ENCODE peak calls at places on chromosome 11, in eight cellular contexts. X is T-helper 2 cell; S is GM04503; I is stimulated activated naive B cell treated with anti-CD40 and anti-IgM and Interleukin-4, amounts not matched to agents 10 μg/mL and 1 μg/mL and 100 μg/mL, for 72 hours; A is stimulated activated naive CD8-positive, alpha-beta T cell treated with anti-CD3 and anti-CD28 coated beads, Interleukin-15, amount 100 ng/mL, for 72 hours; T is neural crest cell; K is T follicular helper cell; C is NCI-H1092 treated with DMSO at 0.1 percent for 48 hours. F is an unnamed sample.

GRCh38 chr11:19225599-19225998 is 15.1 kb downstream of the E2F8 start:
- DNase-seq in K (no peak), A (no peak), S (no peak), T (no peak), I (no peak), C (no peak), X (no peak), F (no peak)

GRCh38 chr11:83151274-83151977 is 5.5 kb upstream of the PCF11 start:
- DNase-seq in S (no peak), T (no peak), A (no peak), I (no peak), C (no peak), X (no peak), K (no peak), F (no peak)

GRCh38 chr11:121210445-121210970 is 82.1 kb upstream of the SC5D start:
- DNase-seq in S (no peak), I (no peak), X (no peak), T (no peak), C (no peak), A (no peak), K (no peak), F (no peak)

GRCh38 chr11:33478111-33478573 is 221.0 kb downstream of the HIPK3 start:
- DNase-seq in K (no peak), I (peak), T (no peak), S (no peak), A (no peak), C (peak), X (no peak), F (no peak)

GRCh38 chr11:28400236-28401100 is 292.3 kb downstream of the METTL15 start:
- DNase-seq in I (no peak), X (no peak), K (no peak), A (no peak), S (no peak), C (no peak), T (no peak), F (no peak)

GRCh38 chr11:126929186-126930085 is 71.1 kb downstream of the KIRREL3 start:
- DNase-seq in T (no peak), A (no peak), S (peak), I (no peak), K (no peak), X (no peak), C (no peak), F (no peak)

GRCh38 chr11:6841694-6842093 is 3.8 kb upstream of the OR10A5 start:
- DNase-seq in C (no peak), T (no peak), S (no peak), X (no peak), K (no peak), I (no peak), A (no peak), F (no peak)

GRCh38 chr11:107752954-107753822 is 41.3 kb upstream of the SLN start:
- DNase-seq in T (no peak), K (no peak), I (no peak), X (no peak), A (no peak), C (no peak), S (no peak), F (no peak)

GRCh38 chr11:47233989-47234668 is 14.5 kb downstream of the ACP2 start:
- DNase-seq in A (no peak), T (no peak), K (no peak), X (no peak), S (peak), C (peak), I (no peak), F (peak)

GRCh38 chr11:17076517-17077239 is 789 bp downstream of the RPS13 start:
- DNase-seq in K (no peak), S (no peak), X (no peak), I (no peak), T (no peak), C (no peak), A (no peak), F (no peak)

GRCh38 chr11:34349882-34350281 is 7.9 kb downstream of the ABTB2 start:
- DNase-seq in C (no peak), S (no peak), I (no peak), T (no peak), A (no peak), X (no peak), K (no peak), F (no peak)

GRCh38 chr11:77630311-77630710 is 7.3 kb downstream of the CLNS1A start:
- DNase-seq in A (no peak), C (no peak), K (no peak), S (no peak), X (no peak), I (no peak), T (no peak), F (no peak)

GRCh38 chr11:121654506-121655480 is 202.0 kb upstream of the SORL1-AS1 start:
- DNase-seq in X (no peak), T (no peak), K (no peak), A (no peak), C (peak), S (no peak), I (no peak), F (no peak)

GRCh38 chr11:89205378-89205777 is 27.7 kb downstream of the TYR start:
- DNase-seq in X (no peak), C (no peak), A (no peak), K (no peak), T (no peak), S (no peak), I (no peak), F (no peak)

GRCh38 chr11:3159296-3160190 is 5.6 kb downstream of the OSBPL5 start:
- DNase-seq in I (no peak), C (peak), T (no peak), S (no peak), K (no peak), X (no peak), A (no peak), F (no peak)

GRCh38 chr11:45079943-45080719 is 66.3 kb upstream of the PRDM11 start:
- DNase-seq in X (peak), C (no peak), T (no peak), I (peak), S (no peak), K (peak), A (peak), F (no peak)

GRCh38 chr11:129846508-129847335 is 31.1 kb downstream of the TMEM45B start:
- DNase-seq in S (peak), C (no peak), I (no peak), T (no peak), X (no peak), K (no peak), A (no peak), F (peak)

GRCh38 chr11:117424781-117425180 is 97.1 kb downstream of the CEP164 start:
- DNase-seq in A (no peak), T (no peak), I (no peak), C (peak), S (peak), X (no peak), K (no peak), F (no peak)

GRCh38 chr11:95863486-95864140 is 60.3 kb downstream of the MTMR2 start:
- DNase-seq in I (no peak), K (no peak), S (no peak), C (no peak), X (no peak), T (no peak), A (no peak), F (peak)

GRCh38 chr11:135075740-135076139 is 663.7 kb upstream of the B3GAT1 start:
- DNase-seq in X (peak), S (no peak), C (no peak), T (peak), I (peak), A (peak), K (peak), F (no peak)

GRCh38 chr11:5243845-5244180 is 5.8 kb downstream of the HBG1 start:
- DNase-seq in T (no peak), X (no peak), A (no peak), I (no peak), K (no peak), S (no peak), C (no peak), F (no peak)

GRCh38 chr11:2207773-2208621 is 36.4 kb upstream of the TH start:
- DNase-seq in T (no peak), I (no peak), X (no peak), K (no peak), A (peak), S (no peak), C (no peak), F (no peak)

GRCh38 chr11:114774599-114775365 is 96.5 kb downstream of the NXPE2 start:
- DNase-seq in C (peak), K (no peak), X (no peak), S (no peak), I (no peak), A (peak), T (peak), F (no peak)

GRCh38 chr11:20963596-20963995 is 294.2 kb downstream of the NELL1 start:
- DNase-seq in I (no peak), C (no peak), X (no peak), A (no peak), T (no peak), K (no peak), S (no peak), F (no peak)

GRCh38 chr11:99494065-99494464 is 473.3 kb downstream of the CNTN5 start:
- DNase-seq in S (no peak), I (no peak), K (no peak), A (no peak), X (no peak), T (no peak), C (no peak), F (no peak)

GRCh38 chr11:4643084-4643483 is 698 bp upstream of the OR51E1 start:
- DNase-seq in T (no peak), K (no peak), I (no peak), S (no peak), C (no peak), A (no peak), X (no peak), F (no peak)

GRCh38 chr11:534592-535518 is 521 bp downstream of the HRAS start:
- DNase-seq in I (no peak), T (no peak), S (no peak), C (peak), X (no peak), K (no peak), A (no peak), F (no peak)

GRCh38 chr11:110295487-110296225 is 758 bp downstream of the RDX start:
- DNase-seq in K (peak), C (peak), I (peak), X (peak), T (peak), S (no peak), A (peak), F (no peak)

GRCh38 chr11:134346976-134347350 is 15.2 kb downstream of the GLB1L2 start:
- DNase-seq in C (no peak), X (no peak), T (no peak), K (no peak), I (no peak), S (no peak), A (no peak), F (no peak)

GRCh38 chr11:44893250-44894216 is 57.1 kb downstream of the TP53I11 start:
- DNase-seq in S (no peak), C (peak), T (no peak), I (no peak), X (no peak), A (no peak), K (no peak), F (no peak)

GRCh38 chr11:109512249-109512648 is 90.3 kb downstream of the C11orf87 start:
- DNase-seq in X (no peak), C (no peak), S (no peak), K (no peak), A (no peak), I (no peak), T (no peak), F (no peak)

GRCh38 chr11:65651589-65652510 is 10.9 kb downstream of the RELA start:
- DNase-seq in X (no peak), I (no peak), S (no peak), C (no peak), A (peak), K (no peak), T (no peak), F (no peak)

GRCh38 chr11:100808904-100809491 is 121.9 kb downstream of the ARHGAP42 start:
- DNase-seq in A (no peak), T (no peak), I (no peak), C (no peak), X (no peak), S (no peak), K (no peak), F (peak)

GRCh38 chr11:61539009-61539408 is 30.5 kb downstream of the LRRC10B start:
- DNase-seq in K (no peak), T (no peak), S (no peak), A (no peak), I (no peak), X (no peak), C (no peak), F (no peak)

GRCh38 chr11:116239247-116239646 is 533.5 kb downstream of the BUD13 start:
- DNase-seq in S (no peak), K (no peak), T (no peak), A (no peak), C (no peak), X (no peak), I (no peak), F (no peak)

GRCh38 chr11:112017538-112017937 is 7.7 kb upstream of the DLAT start:
- DNase-seq in S (peak), I (no peak), C (no peak), X (no peak), K (no peak), A (no peak), T (no peak), F (no peak)